ENCODE peak calls at places on chromosome 10, in five cellular contexts. One of them, this sample, is unnamed.

GRCh38 chr10:117444497-117445040 is 69.3 kb upstream of the PDZD8 start:
- DNase-seq in sigmoid colon: no peak
- DNase-seq in fibroblast of the conjunctiva: no peak
- DNase-seq in stimulated activated CD4-positive, alpha-beta T cell treated with anti-CD3 and anti-CD28 coated beads, Interleukin-12 subunit alpha, Interleukin-12 subunit beta, amount 100 ng/mL, for 48 hours: no peak
- DNase-seq in cardiac muscle cell: no peak
- DNase-seq in this sample: no peak

GRCh38 chr10:106566871-106567270 is 597.6 kb downstream of the SORCS1 start:
- DNase-seq in sigmoid colon: no peak
- DNase-seq in fibroblast of the conjunctiva: no peak
- DNase-seq in stimulated activated CD4-positive, alpha-beta T cell treated with anti-CD3 and anti-CD28 coated beads, Interleukin-12 subunit alpha, Interleukin-12 subunit beta, amount 100 ng/mL, for 48 hours: no peak
- DNase-seq in cardiac muscle cell: no peak
- DNase-seq in this sample: no peak

GRCh38 chr10:124667425-124668130 is 76.6 kb downstream of the FAM53B start:
- DNase-seq in sigmoid colon: no peak
- DNase-seq in fibroblast of the conjunctiva: no peak
- DNase-seq in stimulated activated CD4-positive, alpha-beta T cell treated with anti-CD3 and anti-CD28 coated beads, Interleukin-12 subunit alpha, Interleukin-12 subunit beta, amount 100 ng/mL, for 48 hours: no peak
- DNase-seq in cardiac muscle cell: no peak
- DNase-seq in this sample: no peak

GRCh38 chr10:78263521-78263988 is 229.9 kb downstream of the RPS24 start:
- DNase-seq in sigmoid colon: no peak
- DNase-seq in fibroblast of the conjunctiva: peak; percentile 24
- DNase-seq in stimulated activated CD4-positive, alpha-beta T cell treated with anti-CD3 and anti-CD28 coated beads, Interleukin-12 subunit alpha, Interleukin-12 subunit beta, amount 100 ng/mL, for 48 hours: no peak
- DNase-seq in cardiac muscle cell: no peak
- DNase-seq in this sample: no peak

GRCh38 chr10:87862644-87863101 is 660 bp downstream of the KLLN start:
- DNase-seq in sigmoid colon: no peak
- DNase-seq in fibroblast of the conjunctiva: no peak
- DNase-seq in stimulated activated CD4-positive, alpha-beta T cell treated with anti-CD3 and anti-CD28 coated beads, Interleukin-12 subunit alpha, Interleukin-12 subunit beta, amount 100 ng/mL, for 48 hours: peak; percentile 47
- DNase-seq in cardiac muscle cell: no peak
- DNase-seq in this sample: no peak

GRCh38 chr10:68212721-68213352 is 19.1 kb downstream of the ATOH7 start:
- DNase-seq in sigmoid colon: no peak
- DNase-seq in fibroblast of the conjunctiva: peak; percentile 26
- DNase-seq in stimulated activated CD4-positive, alpha-beta T cell treated with anti-CD3 and anti-CD28 coated beads, Interleukin-12 subunit alpha, Interleukin-12 subunit beta, amount 100 ng/mL, for 48 hours: no peak
- DNase-seq in cardiac muscle cell: peak; percentile 69
- DNase-seq in this sample: no peak

GRCh38 chr10:42637648-42638052 is 720 bp downstream of the ZNF33B start:
- DNase-seq in sigmoid colon: no peak
- DNase-seq in fibroblast of the conjunctiva: no peak
- DNase-seq in stimulated activated CD4-positive, alpha-beta T cell treated with anti-CD3 and anti-CD28 coated beads, Interleukin-12 subunit alpha, Interleukin-12 subunit beta, amount 100 ng/mL, for 48 hours: peak; percentile 0
- DNase-seq in cardiac muscle cell: no peak
- DNase-seq in this sample: no peak

GRCh38 chr10:115947104-115947503 is 325.9 kb downstream of the GFRA1 start:
- DNase-seq in sigmoid colon: no peak
- DNase-seq in fibroblast of the conjunctiva: no peak
- DNase-seq in stimulated activated CD4-positive, alpha-beta T cell treated with anti-CD3 and anti-CD28 coated beads, Interleukin-12 subunit alpha, Interleukin-12 subunit beta, amount 100 ng/mL, for 48 hours: no peak
- DNase-seq in cardiac muscle cell: peak; percentile 47
- DNase-seq in this sample: no peak

GRCh38 chr10:100504101-100504500 is 15.6 kb downstream of the SEC31B start:
- DNase-seq in sigmoid colon: no peak
- DNase-seq in fibroblast of the conjunctiva: peak; percentile 47
- DNase-seq in stimulated activated CD4-positive, alpha-beta T cell treated with anti-CD3 and anti-CD28 coated beads, Interleukin-12 subunit alpha, Interleukin-12 subunit beta, amount 100 ng/mL, for 48 hours: no peak
- DNase-seq in cardiac muscle cell: peak; percentile 8
- DNase-seq in this sample: no peak

GRCh38 chr10:63058236-63058635 is 74.9 kb upstream of the NRBF2 start:
- DNase-seq in sigmoid colon: no peak
- DNase-seq in fibroblast of the conjunctiva: no peak
- DNase-seq in stimulated activated CD4-positive, alpha-beta T cell treated with anti-CD3 and anti-CD28 coated beads, Interleukin-12 subunit alpha, Interleukin-12 subunit beta, amount 100 ng/mL, for 48 hours: no peak
- DNase-seq in cardiac muscle cell: no peak
- DNase-seq in this sample: no peak

GRCh38 chr10:42543840-42544372 is 94.5 kb downstream of the ZNF33B start:
- DNase-seq in sigmoid colon: no peak
- DNase-seq in fibroblast of the conjunctiva: no peak
- DNase-seq in stimulated activated CD4-positive, alpha-beta T cell treated with anti-CD3 and anti-CD28 coated beads, Interleukin-12 subunit alpha, Interleukin-12 subunit beta, amount 100 ng/mL, for 48 hours: no peak
- DNase-seq in cardiac muscle cell: no peak
- DNase-seq in this sample: no peak

GRCh38 chr10:51238987-51239386 is 164.7 kb downstream of the PRKG1 start:
- DNase-seq in sigmoid colon: no peak
- DNase-seq in fibroblast of the conjunctiva: no peak
- DNase-seq in stimulated activated CD4-positive, alpha-beta T cell treated with anti-CD3 and anti-CD28 coated beads, Interleukin-12 subunit alpha, Interleukin-12 subunit beta, amount 100 ng/mL, for 48 hours: no peak
- DNase-seq in cardiac muscle cell: no peak
- DNase-seq in this sample: no peak

GRCh38 chr10:92712016-92712889 is 22.5 kb downstream of the HHEX start:
- DNase-seq in sigmoid colon: no peak
- DNase-seq in fibroblast of the conjunctiva: no peak
- DNase-seq in stimulated activated CD4-positive, alpha-beta T cell treated with anti-CD3 and anti-CD28 coated beads, Interleukin-12 subunit alpha, Interleukin-12 subunit beta, amount 100 ng/mL, for 48 hours: no peak
- DNase-seq in cardiac muscle cell: no peak
- DNase-seq in this sample: no peak

GRCh38 chr10:120783098-120783497 is 68.1 kb upstream of the WDR11 start:
- DNase-seq in sigmoid colon: no peak
- DNase-seq in fibroblast of the conjunctiva: no peak
- DNase-seq in stimulated activated CD4-positive, alpha-beta T cell treated with anti-CD3 and anti-CD28 coated beads, Interleukin-12 subunit alpha, Interleukin-12 subunit beta, amount 100 ng/mL, for 48 hours: no peak
- DNase-seq in cardiac muscle cell: no peak
- DNase-seq in this sample: no peak

GRCh38 chr10:100148353-100149211 is 37.2 kb downstream of the ERLIN1 start:
- DNase-seq in sigmoid colon: no peak
- DNase-seq in fibroblast of the conjunctiva: no peak
- DNase-seq in stimulated activated CD4-positive, alpha-beta T cell treated with anti-CD3 and anti-CD28 coated beads, Interleukin-12 subunit alpha, Interleukin-12 subunit beta, amount 100 ng/mL, for 48 hours: peak; percentile 29
- DNase-seq in cardiac muscle cell: peak; percentile 17
- DNase-seq in this sample: no peak

GRCh38 chr10:125992244-125992643 is 95.9 kb downstream of the FANK1 start:
- DNase-seq in sigmoid colon: no peak
- DNase-seq in fibroblast of the conjunctiva: no peak
- DNase-seq in stimulated activated CD4-positive, alpha-beta T cell treated with anti-CD3 and anti-CD28 coated beads, Interleukin-12 subunit alpha, Interleukin-12 subunit beta, amount 100 ng/mL, for 48 hours: no peak
- DNase-seq in cardiac muscle cell: no peak
- DNase-seq in this sample: no peak

GRCh38 chr10:31099101-31099500 is 67.4 kb upstream of the ZNF438 start:
- DNase-seq in sigmoid colon: no peak
- DNase-seq in fibroblast of the conjunctiva: no peak
- DNase-seq in stimulated activated CD4-positive, alpha-beta T cell treated with anti-CD3 and anti-CD28 coated beads, Interleukin-12 subunit alpha, Interleukin-12 subunit beta, amount 100 ng/mL, for 48 hours: no peak
- DNase-seq in cardiac muscle cell: no peak
- DNase-seq in this sample: no peak

GRCh38 chr10:114824396-114824795 is 2.8 kb downstream of the FHIP2A start:
- DNase-seq in sigmoid colon: no peak
- DNase-seq in fibroblast of the conjunctiva: no peak
- DNase-seq in stimulated activated CD4-positive, alpha-beta T cell treated with anti-CD3 and anti-CD28 coated beads, Interleukin-12 subunit alpha, Interleukin-12 subunit beta, amount 100 ng/mL, for 48 hours: no peak
- DNase-seq in cardiac muscle cell: no peak
- DNase-seq in this sample: no peak

GRCh38 chr10:31152421-31153133 is 120.9 kb upstream of the ZNF438 start:
- DNase-seq in sigmoid colon: no peak
- DNase-seq in fibroblast of the conjunctiva: no peak
- DNase-seq in stimulated activated CD4-positive, alpha-beta T cell treated with anti-CD3 and anti-CD28 coated beads, Interleukin-12 subunit alpha, Interleukin-12 subunit beta, amount 100 ng/mL, for 48 hours: no peak
- DNase-seq in cardiac muscle cell: no peak
- DNase-seq in this sample: no peak

GRCh38 chr10:58334817-58335305 is at the start of gene UBE2D1:
- DNase-seq in sigmoid colon: peak; percentile 93
- DNase-seq in fibroblast of the conjunctiva: peak; percentile 24
- DNase-seq in stimulated activated CD4-positive, alpha-beta T cell treated with anti-CD3 and anti-CD28 coated beads, Interleukin-12 subunit alpha, Interleukin-12 subunit beta, amount 100 ng/mL, for 48 hours: peak; percentile 78
- DNase-seq in cardiac muscle cell: peak; percentile 83
- DNase-seq in this sample: peak; percentile 71

GRCh38 chr10:35754489-35754888 is 112.4 kb upstream of the FZD8 start:
- DNase-seq in sigmoid colon: no peak
- DNase-seq in fibroblast of the conjunctiva: no peak
- DNase-seq in stimulated activated CD4-positive, alpha-beta T cell treated with anti-CD3 and anti-CD28 coated beads, Interleukin-12 subunit alpha, Interleukin-12 subunit beta, amount 100 ng/mL, for 48 hours: no peak
- DNase-seq in cardiac muscle cell: no peak
- DNase-seq in this sample: no peak

GRCh38 chr10:93346712-93347111 is 135.4 kb downstream of the MYOF start:
- DNase-seq in sigmoid colon: no peak
- DNase-seq in fibroblast of the conjunctiva: no peak
- DNase-seq in stimulated activated CD4-positive, alpha-beta T cell treated with anti-CD3 and anti-CD28 coated beads, Interleukin-12 subunit alpha, Interleukin-12 subunit beta, amount 100 ng/mL, for 48 hours: no peak
- DNase-seq in cardiac muscle cell: peak; percentile 21
- DNase-seq in this sample: no peak

GRCh38 chr10:118908487-118909280 is 120.8 kb upstream of the NANOS1 start:
- DNase-seq in sigmoid colon: no peak
- DNase-seq in fibroblast of the conjunctiva: no peak
- DNase-seq in stimulated activated CD4-positive, alpha-beta T cell treated with anti-CD3 and anti-CD28 coated beads, Interleukin-12 subunit alpha, Interleukin-12 subunit beta, amount 100 ng/mL, for 48 hours: no peak
- DNase-seq in cardiac muscle cell: no peak
- DNase-seq in this sample: no peak

GRCh38 chr10:121608669-121609190 is 10.5 kb upstream of the FGFR2 start:
- DNase-seq in sigmoid colon: peak; percentile 71
- DNase-seq in fibroblast of the conjunctiva: no peak
- DNase-seq in stimulated activated CD4-positive, alpha-beta T cell treated with anti-CD3 and anti-CD28 coated beads, Interleukin-12 subunit alpha, Interleukin-12 subunit beta, amount 100 ng/mL, for 48 hours: peak; percentile 1
- DNase-seq in cardiac muscle cell: peak; percentile 27
- DNase-seq in this sample: no peak

GRCh38 chr10:43292745-43293676 is 26.1 kb upstream of the RASGEF1A start:
- DNase-seq in sigmoid colon: peak; percentile 70
- DNase-seq in fibroblast of the conjunctiva: peak; percentile 26
- DNase-seq in stimulated activated CD4-positive, alpha-beta T cell treated with anti-CD3 and anti-CD28 coated beads, Interleukin-12 subunit alpha, Interleukin-12 subunit beta, amount 100 ng/mL, for 48 hours: peak; percentile 24
- DNase-seq in cardiac muscle cell: peak; percentile 66
- DNase-seq in this sample: peak; percentile 36

GRCh38 chr10:17430647-17431355 is 23.6 kb downstream of the ST8SIA6 start:
- DNase-seq in sigmoid colon: peak; percentile 75
- DNase-seq in fibroblast of the conjunctiva: peak; percentile 67
- DNase-seq in stimulated activated CD4-positive, alpha-beta T cell treated with anti-CD3 and anti-CD28 coated beads, Interleukin-12 subunit alpha, Interleukin-12 subunit beta, amount 100 ng/mL, for 48 hours: no peak
- DNase-seq in cardiac muscle cell: peak; percentile 87
- DNase-seq in this sample: peak; percentile 41

GRCh38 chr10:47176206-47176902 is 123.6 kb upstream of the GDF10 start:
- DNase-seq in sigmoid colon: no peak
- DNase-seq in fibroblast of the conjunctiva: no peak
- DNase-seq in stimulated activated CD4-positive, alpha-beta T cell treated with anti-CD3 and anti-CD28 coated beads, Interleukin-12 subunit alpha, Interleukin-12 subunit beta, amount 100 ng/mL, for 48 hours: no peak
- DNase-seq in cardiac muscle cell: no peak
- DNase-seq in this sample: no peak

GRCh38 chr10:11610855-11611247 is 599 bp downstream of the USP6NL start:
- DNase-seq in sigmoid colon: peak; percentile 72
- DNase-seq in fibroblast of the conjunctiva: peak; percentile 14
- DNase-seq in stimulated activated CD4-positive, alpha-beta T cell treated with anti-CD3 and anti-CD28 coated beads, Interleukin-12 subunit alpha, Interleukin-12 subunit beta, amount 100 ng/mL, for 48 hours: no peak
- DNase-seq in cardiac muscle cell: peak; percentile 63
- DNase-seq in this sample: no peak

GRCh38 chr10:70480254-70480861 is 1.8 kb downstream of the PALD1 start:
- DNase-seq in sigmoid colon: no peak
- DNase-seq in fibroblast of the conjunctiva: no peak
- DNase-seq in stimulated activated CD4-positive, alpha-beta T cell treated with anti-CD3 and anti-CD28 coated beads, Interleukin-12 subunit alpha, Interleukin-12 subunit beta, amount 100 ng/mL, for 48 hours: no peak
- DNase-seq in cardiac muscle cell: no peak
- DNase-seq in this sample: no peak

GRCh38 chr10:124999433-125000365 is 57.8 kb downstream of the ZRANB1 start:
- DNase-seq in sigmoid colon: no peak
- DNase-seq in fibroblast of the conjunctiva: peak; percentile 68
- DNase-seq in stimulated activated CD4-positive, alpha-beta T cell treated with anti-CD3 and anti-CD28 coated beads, Interleukin-12 subunit alpha, Interleukin-12 subunit beta, amount 100 ng/mL, for 48 hours: no peak
- DNase-seq in cardiac muscle cell: peak; percentile 77
- DNase-seq in this sample: no peak

GRCh38 chr10:132919374-132920100 is 22.8 kb downstream of the CFAP46 start:
- DNase-seq in sigmoid colon: no peak
- DNase-seq in fibroblast of the conjunctiva: no peak
- DNase-seq in stimulated activated CD4-positive, alpha-beta T cell treated with anti-CD3 and anti-CD28 coated beads, Interleukin-12 subunit alpha, Interleukin-12 subunit beta, amount 100 ng/mL, for 48 hours: no peak
- DNase-seq in cardiac muscle cell: no peak
- DNase-seq in this sample: no peak

GRCh38 chr10:78914502-78915330 is 154.1 kb upstream of the ZMIZ1 start:
- DNase-seq in sigmoid colon: no peak
- DNase-seq in fibroblast of the conjunctiva: no peak
- DNase-seq in stimulated activated CD4-positive, alpha-beta T cell treated with anti-CD3 and anti-CD28 coated beads, Interleukin-12 subunit alpha, Interleukin-12 subunit beta, amount 100 ng/mL, for 48 hours: no peak
- DNase-seq in cardiac muscle cell: no peak
- DNase-seq in this sample: no peak

GRCh38 chr10:102752266-102752930 is 8.7 kb downstream of the WBP1L start:
- DNase-seq in sigmoid colon: peak; percentile 82
- DNase-seq in fibroblast of the conjunctiva: no peak
- DNase-seq in stimulated activated CD4-positive, alpha-beta T cell treated with anti-CD3 and anti-CD28 coated beads, Interleukin-12 subunit alpha, Interleukin-12 subunit beta, amount 100 ng/mL, for 48 hours: no peak
- DNase-seq in cardiac muscle cell: peak; percentile 84
- DNase-seq in this sample: no peak

GRCh38 chr10:119371704-119372663 is 164.6 kb downstream of the GRK5 start:
- DNase-seq in sigmoid colon: no peak
- DNase-seq in fibroblast of the conjunctiva: no peak
- DNase-seq in stimulated activated CD4-positive, alpha-beta T cell treated with anti-CD3 and anti-CD28 coated beads, Interleukin-12 subunit alpha, Interleukin-12 subunit beta, amount 100 ng/mL, for 48 hours: no peak
- DNase-seq in cardiac muscle cell: peak; percentile 27
- DNase-seq in this sample: no peak

GRCh38 chr10:649798-650690 is 39.4 kb downstream of the DIP2C start:
- DNase-seq in sigmoid colon: peak; percentile 92
- DNase-seq in fibroblast of the conjunctiva: no peak
- DNase-seq in stimulated activated CD4-positive, alpha-beta T cell treated with anti-CD3 and anti-CD28 coated beads, Interleukin-12 subunit alpha, Interleukin-12 subunit beta, amount 100 ng/mL, for 48 hours: no peak
- DNase-seq in cardiac muscle cell: no peak
- DNase-seq in this sample: no peak

GRCh38 chr10:104045151-104046089 is 40.3 kb downstream of the COL17A1 start:
- DNase-seq in sigmoid colon: no peak
- DNase-seq in fibroblast of the conjunctiva: peak; percentile 66
- DNase-seq in stimulated activated CD4-positive, alpha-beta T cell treated with anti-CD3 and anti-CD28 coated beads, Interleukin-12 subunit alpha, Interleukin-12 subunit beta, amount 100 ng/mL, for 48 hours: no peak
- DNase-seq in cardiac muscle cell: peak; percentile 82
- DNase-seq in this sample: no peak

GRCh38 chr10:129161184-129161583 is 305.9 kb upstream of the MGMT start:
- DNase-seq in sigmoid colon: no peak
- DNase-seq in fibroblast of the conjunctiva: no peak
- DNase-seq in stimulated activated CD4-positive, alpha-beta T cell treated with anti-CD3 and anti-CD28 coated beads, Interleukin-12 subunit alpha, Interleukin-12 subunit beta, amount 100 ng/mL, for 48 hours: no peak
- DNase-seq in cardiac muscle cell: peak; percentile 39
- DNase-seq in this sample: no peak

This sample was measured in activated effector memory CD4-positive, alpha-beta T cell treated with Interleukin-2 at 50 U/mL for 16 hours.